ENCODE peak calls at places on chromosomes 12 and 14, in nine cellular contexts. I, C, X, D, B, U, N, W and K are unnamed samples.

GRCh38 chr12:75294338-75294737 is 35.8 kb downstream of the CAPS2 start:
- DNase-seq in I (no peak), C (no peak), X (no peak), D (no peak), B (no peak), U (no peak), N (no peak), W (no peak), K (no peak)

GRCh38 chr12:97097734-97098133 is 190.7 kb downstream of the NEDD1 start:
- DNase-seq in I (no peak), C (no peak), X (no peak), D (no peak), B (no peak), U (no peak), N (no peak), W (no peak), K (no peak)

GRCh38 chr14:104935026-104935650 is 10.5 kb downstream of the PLD4 start:
- DNase-seq in I (no peak), C (no peak), X (peak), D (no peak), B (no peak), U (no peak), N (no peak), W (peak), K (peak)

GRCh38 chr14:97713023-97713422 is 915.8 kb downstream of the VRK1 start:
- DNase-seq in I (no peak), C (no peak), X (peak), D (no peak), B (no peak), U (no peak), N (no peak), W (no peak), K (no peak)

GRCh38 chr12:124259168-124260066 is 35.5 kb upstream of the RFLNA start:
- DNase-seq in I (no peak), C (no peak), X (peak), D (no peak), B (no peak), U (peak), N (no peak), W (no peak), K (no peak)

GRCh38 chr12:82942963-82943362 is 256.3 kb downstream of the TMTC2 start:
- DNase-seq in I (no peak), C (no peak), X (no peak), D (no peak), B (no peak), U (no peak), N (no peak), W (no peak), K (peak)

GRCh38 chr12:60803147-60803546 is 1207.3 kb downstream of the SLC16A7 start:
- DNase-seq in I (no peak), C (no peak), X (no peak), D (no peak), B (no peak), U (no peak), N (no peak), W (no peak), K (no peak)

GRCh38 chr12:26643532-26644315 is 189.3 kb downstream of the ITPR2 start:
- DNase-seq in I (no peak), C (no peak), X (no peak), D (no peak), B (no peak), U (no peak), N (no peak), W (no peak), K (no peak)

GRCh38 chr14:93036652-93037341 is 78.9 kb downstream of the ITPK1 start:
- DNase-seq in I (no peak), C (no peak), X (peak), D (no peak), B (no peak), U (peak), N (peak), W (no peak), K (no peak)

GRCh38 chr12:87136330-87136976 is 880.3 kb upstream of the MGAT4C start:
- DNase-seq in I (no peak), C (no peak), X (peak), D (no peak), B (no peak), U (peak), N (no peak), W (no peak), K (no peak)

GRCh38 chr12:82474798-82475184 is 116.5 kb downstream of the METTL25 start:
- DNase-seq in I (no peak), C (peak), X (peak), D (no peak), B (no peak), U (peak), N (no peak), W (no peak), K (no peak)

GRCh38 chr12:130990034-130990433 is 36.3 kb downstream of the ADGRD1 start:
- DNase-seq in I (no peak), C (no peak), X (no peak), D (peak), B (no peak), U (no peak), N (no peak), W (peak), K (no peak)

GRCh38 chr12:112513496-112513895 is 94.7 kb downstream of the PTPN11 start:
- DNase-seq in I (no peak), C (no peak), X (no peak), D (no peak), B (no peak), U (no peak), N (no peak), W (no peak), K (no peak)

DNA sequence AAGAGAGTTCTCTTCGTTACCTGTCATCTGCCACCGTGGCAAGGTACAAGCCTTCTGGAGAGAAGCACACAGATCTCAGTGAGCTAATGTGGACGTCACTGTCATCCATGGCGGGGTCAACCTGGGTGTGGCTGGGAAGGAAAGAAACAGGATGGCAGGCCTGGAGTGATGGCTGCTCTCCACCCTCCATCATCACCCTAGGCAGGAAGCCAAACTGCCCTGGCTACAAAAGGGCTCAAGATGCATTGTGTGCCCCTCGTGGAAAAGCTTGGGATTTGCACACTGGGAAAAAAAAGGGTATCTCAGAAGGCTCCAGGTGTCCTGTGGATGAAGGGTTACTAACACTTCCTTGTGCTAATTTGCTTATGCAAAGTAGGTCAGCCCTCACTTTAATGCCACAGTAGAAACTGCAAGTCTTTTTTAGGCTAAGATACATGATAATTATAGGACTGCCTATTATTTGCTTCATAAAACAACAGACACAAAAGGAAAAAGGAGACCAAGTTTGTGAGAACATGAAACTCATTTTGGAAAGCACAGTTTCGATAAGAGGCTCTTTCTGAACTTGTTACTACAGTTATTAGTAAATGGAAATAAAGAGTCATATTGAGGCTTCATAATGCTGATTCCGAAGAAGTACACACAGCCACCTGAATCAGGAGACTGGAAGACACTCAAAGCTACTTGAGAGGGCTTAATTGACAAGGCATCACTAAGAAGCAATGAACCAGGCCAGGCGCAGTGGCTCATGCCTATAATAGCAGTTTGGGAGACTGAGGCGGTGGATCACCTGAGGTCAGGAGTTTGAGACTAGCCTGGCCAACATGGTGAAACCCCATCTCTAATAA is 18.9 kb downstream of the RFC5 start:
- DNase-seq in I (no peak), C (no peak), X (peak), D (no peak), B (no peak), U (peak), N (peak), W (no peak), K (peak)
- TF ChIP-seq CTCF in I (no peak), C (peak), X (peak), D (no peak), B (no peak), U (peak), N (no peak), W (no peak), K (no peak)

GRCh38 chr14:75794615-75795038 is 133.6 kb downstream of the TTLL5 start:
- DNase-seq in I (no peak), C (peak), X (peak), D (no peak), B (no peak), U (peak), N (no peak), W (no peak), K (no peak)
- TF ChIP-seq CTCF in I (peak), C (peak), X (peak), D (peak), B (no peak), U (peak), N (no peak), W (peak), K (no peak)

GRCh38 chr14:30874120-30874998 is at the start of gene COCH:
- DNase-seq in I (no peak), C (no peak), X (no peak), D (peak), B (peak), U (no peak), N (peak), W (peak), K (peak)
- TF ChIP-seq CTCF in I (peak), C (peak), X (peak), D (peak), B (peak), U (no peak), N (peak), W (peak), K (peak)

DNA sequence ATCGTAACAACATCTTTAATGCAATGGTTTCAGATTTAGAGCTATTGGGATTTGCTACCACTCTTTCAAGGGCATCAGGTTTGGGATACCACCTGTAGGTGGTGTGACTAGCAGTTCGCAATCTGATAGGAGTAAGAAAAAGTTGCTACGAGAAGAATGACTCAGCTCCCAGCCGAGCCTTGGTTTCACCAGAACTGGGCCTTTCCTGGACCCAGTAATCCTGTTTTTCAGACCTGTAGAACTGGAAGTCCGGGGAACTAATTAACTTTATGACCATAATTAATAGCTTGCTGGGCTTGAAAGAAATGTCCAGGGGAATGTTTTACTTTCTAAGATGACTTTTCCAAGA is 770 bp downstream of the ABHD4 start:
- DNase-seq in I (no peak), C (peak), X (peak), D (no peak), B (peak), U (peak), N (peak), W (no peak), K (peak)
- TF ChIP-seq CTCF in I (peak), C (peak), X (peak), D (no peak), B (no peak), U (peak), N (no peak), W (no peak), K (no peak)